ENCODE peak calls at places on chromosomes 11 and 22, in eight cellular contexts. One of them, this sample, is unnamed.

GRCh38 chr22:32144875-32145274 is 14.2 kb downstream of the C22orf42 start:
- DNase-seq in mammary epithelial cell: no peak
- DNase-seq in esophagus squamous epithelium: no peak
- DNase-seq in tibial nerve: no peak
- DNase-seq in fibroblast of lung: no peak
- DNase-seq in stomach: no peak
- DNase-seq in dorsolateral prefrontal cortex: no peak
- DNase-seq in lower lobe of right lung: no peak
- DNase-seq in this sample: no peak

GRCh38 chr11:75345455-75346224 is 5.8 kb downstream of the ARRB1 start:
- DNase-seq in mammary epithelial cell: no peak
- DNase-seq in esophagus squamous epithelium: no peak
- DNase-seq in tibial nerve: no peak
- DNase-seq in fibroblast of lung: no peak
- DNase-seq in stomach: no peak
- DNase-seq in dorsolateral prefrontal cortex: no peak
- DNase-seq in lower lobe of right lung: no peak
- DNase-seq in this sample: no peak

GRCh38 chr22:46031066-46031465 is 54.1 kb upstream of the WNT7B start:
- DNase-seq in mammary epithelial cell: no peak
- DNase-seq in esophagus squamous epithelium: no peak
- DNase-seq in tibial nerve: no peak
- DNase-seq in fibroblast of lung: no peak
- DNase-seq in stomach: no peak
- DNase-seq in dorsolateral prefrontal cortex: no peak
- DNase-seq in lower lobe of right lung: peak
- DNase-seq in this sample: no peak

GRCh38 chr11:71437879-71438278 is 10.3 kb downstream of the DHCR7 start:
- DNase-seq in mammary epithelial cell: no peak
- DNase-seq in esophagus squamous epithelium: no peak
- DNase-seq in tibial nerve: no peak
- DNase-seq in fibroblast of lung: no peak
- DNase-seq in stomach: no peak
- DNase-seq in dorsolateral prefrontal cortex: no peak
- DNase-seq in lower lobe of right lung: no peak
- DNase-seq in this sample: no peak

GRCh38 chr11:37259734-37260133 is 661.7 kb upstream of the RAG2 start:
- DNase-seq in mammary epithelial cell: no peak
- DNase-seq in esophagus squamous epithelium: no peak
- DNase-seq in tibial nerve: no peak
- DNase-seq in fibroblast of lung: no peak
- DNase-seq in stomach: no peak
- DNase-seq in dorsolateral prefrontal cortex: no peak
- DNase-seq in lower lobe of right lung: no peak
- DNase-seq in this sample: no peak

GRCh38 chr22:46993626-46994025 is 231.2 kb downstream of the TBC1D22A start:
- DNase-seq in mammary epithelial cell: no peak
- DNase-seq in esophagus squamous epithelium: no peak
- DNase-seq in tibial nerve: no peak
- DNase-seq in fibroblast of lung: no peak
- DNase-seq in stomach: peak
- DNase-seq in dorsolateral prefrontal cortex: no peak
- DNase-seq in lower lobe of right lung: peak
- DNase-seq in this sample: no peak

GRCh38 chr11:32033067-32033466 is 57.8 kb upstream of the RCN1 start:
- DNase-seq in mammary epithelial cell: no peak
- DNase-seq in esophagus squamous epithelium: no peak
- DNase-seq in tibial nerve: no peak
- DNase-seq in fibroblast of lung: no peak
- DNase-seq in stomach: no peak
- DNase-seq in dorsolateral prefrontal cortex: no peak
- DNase-seq in lower lobe of right lung: no peak
- DNase-seq in this sample: no peak

GRCh38 chr11:68954970-68955958 is 25.5 kb downstream of the MRGPRD start:
- DNase-seq in mammary epithelial cell: no peak
- DNase-seq in esophagus squamous epithelium: no peak
- DNase-seq in tibial nerve: peak
- DNase-seq in fibroblast of lung: peak
- DNase-seq in stomach: peak
- DNase-seq in dorsolateral prefrontal cortex: no peak
- DNase-seq in lower lobe of right lung: peak
- DNase-seq in this sample: peak

GRCh38 chr11:66100272-66101037 is 30.4 kb downstream of the PACS1 start:
- DNase-seq in mammary epithelial cell: no peak
- DNase-seq in esophagus squamous epithelium: peak
- DNase-seq in tibial nerve: peak
- DNase-seq in fibroblast of lung: no peak
- DNase-seq in stomach: peak
- DNase-seq in dorsolateral prefrontal cortex: peak
- DNase-seq in lower lobe of right lung: peak
- DNase-seq in this sample: no peak

GRCh38 chr11:65262775-65263174 is 1.0 kb downstream of the POLA2 start:
- DNase-seq in mammary epithelial cell: no peak
- DNase-seq in esophagus squamous epithelium: no peak
- DNase-seq in tibial nerve: no peak
- DNase-seq in fibroblast of lung: no peak
- DNase-seq in stomach: no peak
- DNase-seq in dorsolateral prefrontal cortex: no peak
- DNase-seq in lower lobe of right lung: no peak
- DNase-seq in this sample: no peak

GRCh38 chr11:33634291-33634834 is 66.3 kb downstream of the C11orf91 start:
- DNase-seq in mammary epithelial cell: peak
- DNase-seq in esophagus squamous epithelium: no peak
- DNase-seq in tibial nerve: no peak
- DNase-seq in fibroblast of lung: no peak
- DNase-seq in stomach: no peak
- DNase-seq in dorsolateral prefrontal cortex: no peak
- DNase-seq in lower lobe of right lung: no peak
- DNase-seq in this sample: peak

GRCh38 chr22:45775062-45775461 is 103.4 kb downstream of the ATXN10 start:
- DNase-seq in mammary epithelial cell: no peak
- DNase-seq in esophagus squamous epithelium: no peak
- DNase-seq in tibial nerve: no peak
- DNase-seq in fibroblast of lung: no peak
- DNase-seq in stomach: no peak
- DNase-seq in dorsolateral prefrontal cortex: no peak
- DNase-seq in lower lobe of right lung: no peak
- DNase-seq in this sample: no peak

GRCh38 chr11:111960916-111961315 is 23.8 kb downstream of the DIXDC1 start:
- DNase-seq in mammary epithelial cell: peak
- DNase-seq in esophagus squamous epithelium: no peak
- DNase-seq in tibial nerve: no peak
- DNase-seq in fibroblast of lung: no peak
- DNase-seq in stomach: peak
- DNase-seq in dorsolateral prefrontal cortex: no peak
- DNase-seq in lower lobe of right lung: no peak
- DNase-seq in this sample: no peak

GRCh38 chr11:17921620-17922473 is 91.0 kb downstream of the SERGEF start:
- DNase-seq in mammary epithelial cell: no peak
- DNase-seq in esophagus squamous epithelium: no peak
- DNase-seq in tibial nerve: peak
- DNase-seq in fibroblast of lung: peak
- DNase-seq in stomach: no peak
- DNase-seq in dorsolateral prefrontal cortex: no peak
- DNase-seq in lower lobe of right lung: no peak
- DNase-seq in this sample: peak

GRCh38 chr11:119729581-119730346 is 764 bp upstream of the NECTIN1 start:
- DNase-seq in mammary epithelial cell: peak
- DNase-seq in esophagus squamous epithelium: no peak
- DNase-seq in tibial nerve: peak
- DNase-seq in fibroblast of lung: peak
- DNase-seq in stomach: peak
- DNase-seq in dorsolateral prefrontal cortex: peak
- DNase-seq in lower lobe of right lung: peak
- DNase-seq in this sample: peak

GRCh38 chr11:70466596-70466995 is 68.3 kb downstream of the CTTN start:
- DNase-seq in mammary epithelial cell: no peak
- DNase-seq in esophagus squamous epithelium: no peak
- DNase-seq in tibial nerve: no peak
- DNase-seq in fibroblast of lung: no peak
- DNase-seq in stomach: no peak
- DNase-seq in dorsolateral prefrontal cortex: no peak
- DNase-seq in lower lobe of right lung: no peak
- DNase-seq in this sample: no peak

GRCh38 chr11:111841370-111842053 is 29.9 kb downstream of the ALG9 start:
- DNase-seq in mammary epithelial cell: peak
- DNase-seq in esophagus squamous epithelium: peak
- DNase-seq in tibial nerve: peak
- DNase-seq in fibroblast of lung: peak
- DNase-seq in stomach: peak
- DNase-seq in dorsolateral prefrontal cortex: peak
- DNase-seq in lower lobe of right lung: peak
- DNase-seq in this sample: peak

GRCh38 chr11:12031856-12032526 is 23.6 kb upstream of the DKK3 start:
- DNase-seq in mammary epithelial cell: no peak
- DNase-seq in esophagus squamous epithelium: no peak
- DNase-seq in tibial nerve: no peak
- DNase-seq in fibroblast of lung: no peak
- DNase-seq in stomach: no peak
- DNase-seq in dorsolateral prefrontal cortex: no peak
- DNase-seq in lower lobe of right lung: no peak
- DNase-seq in this sample: no peak
- TF ChIP-seq CTCF in mammary epithelial cell: no peak
- TF ChIP-seq CTCF in esophagus squamous epithelium: no peak
- TF ChIP-seq CTCF in tibial nerve: no peak
- TF ChIP-seq CTCF in fibroblast of lung: no peak
- TF ChIP-seq CTCF in stomach: no peak
- TF ChIP-seq CTCF in dorsolateral prefrontal cortex: no peak
- TF ChIP-seq CTCF in lower lobe of right lung: no peak
- TF ChIP-seq CTCF in this sample: no peak

DNA sequence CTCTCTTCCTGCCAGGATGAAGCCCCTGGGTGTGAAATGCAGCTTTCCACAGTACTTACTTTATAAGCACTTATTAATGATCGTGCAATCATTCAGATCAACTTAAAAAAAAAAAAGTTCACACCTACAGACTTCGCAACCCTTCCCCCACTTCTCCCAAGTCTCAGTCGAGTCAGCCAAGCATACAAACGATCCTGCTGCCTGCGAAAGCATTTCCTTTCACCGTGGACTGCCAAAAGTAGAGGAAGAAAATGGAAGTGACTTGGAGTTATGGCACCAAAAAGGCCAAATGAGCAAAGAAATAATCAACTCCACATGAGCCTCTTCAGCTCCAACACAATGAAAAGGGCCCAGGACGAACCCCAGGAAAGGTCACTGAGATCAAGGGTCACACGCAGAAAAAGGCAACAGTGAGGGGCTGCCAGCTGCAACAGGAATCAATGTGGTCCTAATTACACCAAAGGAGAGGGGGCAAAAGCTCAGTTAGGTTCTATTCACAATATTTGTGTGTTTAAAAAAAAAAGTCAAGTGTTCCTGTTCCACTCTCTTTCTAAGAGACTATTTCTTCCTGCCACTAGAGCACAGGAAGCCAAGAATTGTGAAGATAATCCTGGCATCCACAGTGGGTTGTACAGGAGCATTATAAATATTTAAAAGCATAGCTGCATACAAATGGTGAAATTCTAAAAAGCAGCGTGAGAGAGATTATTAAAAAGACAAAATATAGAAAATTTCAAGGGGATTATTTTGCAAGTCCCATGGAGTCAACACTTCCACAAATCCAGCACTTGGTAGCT is 28.4 kb downstream of the CDON start:
- DNase-seq in mammary epithelial cell: no peak
- DNase-seq in esophagus squamous epithelium: no peak
- DNase-seq in tibial nerve: no peak
- DNase-seq in fibroblast of lung: no peak
- DNase-seq in stomach: no peak
- DNase-seq in dorsolateral prefrontal cortex: no peak
- DNase-seq in lower lobe of right lung: no peak
- DNase-seq in this sample: no peak
- H3K4me3 ChIP-seq in mammary epithelial cell: no peak
- H3K4me3 ChIP-seq in esophagus squamous epithelium: no peak
- H3K4me3 ChIP-seq in tibial nerve: no peak
- H3K4me3 ChIP-seq in fibroblast of lung: no peak
- H3K4me3 ChIP-seq in stomach: no peak
- H3K4me3 ChIP-seq in dorsolateral prefrontal cortex: no peak
- H3K4me3 ChIP-seq in lower lobe of right lung: no peak
- H3K4me3 ChIP-seq in this sample: no peak

GRCh38 chr11:12897390-12897789 is 111.7 kb upstream of the RASSF10 start:
- DNase-seq in mammary epithelial cell: no peak
- DNase-seq in esophagus squamous epithelium: no peak
- DNase-seq in tibial nerve: no peak
- DNase-seq in fibroblast of lung: no peak
- DNase-seq in stomach: no peak
- DNase-seq in dorsolateral prefrontal cortex: no peak
- DNase-seq in lower lobe of right lung: no peak
- DNase-seq in this sample: no peak
- H3K27ac ChIP-seq in mammary epithelial cell: no peak
- H3K27ac ChIP-seq in esophagus squamous epithelium: no peak
- H3K27ac ChIP-seq in tibial nerve: no peak
- H3K27ac ChIP-seq in fibroblast of lung: no peak
- H3K27ac ChIP-seq in stomach: no peak
- H3K27ac ChIP-seq in dorsolateral prefrontal cortex: no peak
- H3K27ac ChIP-seq in lower lobe of right lung: no peak
- H3K27ac ChIP-seq in this sample: no peak

DNA sequence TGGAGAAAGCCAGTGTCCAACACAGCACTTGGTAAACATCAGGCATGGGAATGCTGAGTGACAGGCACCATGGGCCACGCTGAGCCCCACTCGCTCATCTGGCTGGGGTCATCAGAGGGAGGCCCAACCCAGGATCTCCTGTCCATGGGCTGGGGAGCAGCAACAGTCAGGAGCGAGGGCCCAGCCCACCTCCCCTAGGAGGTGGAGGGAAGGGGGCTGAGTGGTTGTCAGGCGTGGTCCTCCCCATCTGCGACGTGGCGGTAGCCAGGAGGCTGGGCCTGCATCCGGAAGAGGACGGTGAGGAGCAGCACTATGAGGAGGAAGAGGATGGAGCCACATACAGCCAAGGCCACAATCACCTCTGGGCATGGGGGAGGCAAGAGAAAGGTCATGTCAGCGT is 8.7 kb downstream of the ACP2 start:
- DNase-seq in mammary epithelial cell: no peak
- DNase-seq in esophagus squamous epithelium: no peak
- DNase-seq in tibial nerve: no peak
- DNase-seq in fibroblast of lung: no peak
- DNase-seq in stomach: no peak
- DNase-seq in dorsolateral prefrontal cortex: no peak
- DNase-seq in lower lobe of right lung: no peak
- DNase-seq in this sample: no peak
- TF ChIP-seq CTCF in mammary epithelial cell: no peak
- TF ChIP-seq CTCF in esophagus squamous epithelium: no peak
- TF ChIP-seq CTCF in tibial nerve: no peak
- TF ChIP-seq CTCF in fibroblast of lung: no peak
- TF ChIP-seq CTCF in stomach: no peak
- TF ChIP-seq CTCF in dorsolateral prefrontal cortex: no peak
- TF ChIP-seq CTCF in lower lobe of right lung: no peak
- TF ChIP-seq CTCF in this sample: no peak

This sample was measured in brain microvascular endothelial cell.